ENCODE peak calls at places on chromosomes 16 and 17, in nine cellular contexts. R, F, B, X, V, Z, U, Q and J are unnamed samples.

GRCh38 chr17:38569701-38570512 is 35.8 kb downstream of the SRCIN1 start:
- DNase-seq in Q (no peak), Z (no peak), V (no peak), U (no peak), X (no peak), R (no peak), F (no peak), B (no peak), J (no peak)

GRCh38 chr16:69865701-69866100 is 85.4 kb upstream of the CLEC18A start:
- DNase-seq in Z (no peak), X (no peak), Q (no peak), R (peak; percentile 83), V (no peak), B (peak; percentile 27), U (peak; percentile 87), F (no peak), J (no peak)

GRCh38 chr17:72997559-72997958 is 94.9 kb downstream of the SLC39A11 start:
- DNase-seq in F (no peak), U (no peak), Z (no peak), B (no peak), R (no peak), X (no peak), Q (no peak), V (no peak), J (no peak)

GRCh38 chr17:58487589-58488427 is at the start of gene HSF5:
- DNase-seq in F (no peak), V (peak; percentile 77), R (peak; percentile 2), X (no peak), B (peak; percentile 27), Q (peak; percentile 59), Z (peak; percentile 80), U (no peak), J (no peak)

GRCh38 chr16:84141143-84141670 is 3.8 kb downstream of the HSDL1 start:
- DNase-seq in B (no peak), F (no peak), Z (peak; percentile 48), Q (no peak), R (no peak), X (no peak), U (no peak), V (no peak), J (no peak)

GRCh38 chr17:28347261-28347891 is 10.0 kb downstream of the POLDIP2 start:
- DNase-seq in Z (no peak), V (no peak), Q (no peak), U (peak; percentile 79), X (no peak), F (no peak), B (no peak), R (peak; percentile 93), J (no peak)

GRCh38 chr16:70736454-70737376 is 50.9 kb upstream of the MTSS2 start:
- DNase-seq in V (no peak), Z (peak; percentile 75), Q (no peak), X (no peak), F (no peak), R (no peak), B (no peak), U (no peak), J (no peak)

GRCh38 chr16:85279402-85279801 is 167.1 kb upstream of the CIBAR2 start:
- DNase-seq in V (no peak), R (no peak), F (no peak), B (no peak), Q (no peak), U (no peak), Z (no peak), X (no peak), J (no peak)

GRCh38 chr17:32720671-32721070 is 156.3 kb downstream of the MYO1D start:
- DNase-seq in X (no peak), Q (no peak), F (no peak), B (no peak), Z (no peak), U (no peak), V (no peak), R (no peak), J (no peak)

GRCh38 chr16:75385507-75386152 is 47.7 kb downstream of the CFDP1 start:
- DNase-seq in V (no peak), R (peak; percentile 86), Z (no peak), F (no peak), X (peak; percentile 67), Q (no peak), U (no peak), B (no peak), J (peak; percentile 55)

GRCh38 chr17:21029032-21029431 is 13.8 kb downstream of the USP22 start:
- DNase-seq in Q (no peak), F (no peak), U (no peak), X (peak; percentile 60), Z (peak; percentile 73), V (no peak), B (no peak), R (peak; percentile 59), J (no peak)

GRCh38 chr16:80459331-80459777 is 81.4 kb upstream of the DYNLRB2 start:
- DNase-seq in F (no peak), U (no peak), R (no peak), Q (no peak), B (peak; percentile 15), Z (no peak), X (no peak), V (no peak), J (no peak)

GRCh38 chr17:4142107-4142900 is 526 bp downstream of the ZZEF1 start:
- DNase-seq in U (no peak), X (no peak), R (peak; percentile 25), V (peak; percentile 82), F (peak; percentile 46), Z (peak; percentile 44), B (peak; percentile 24), Q (no peak), J (no peak)

GRCh38 chr17:43753488-43754129 is 5.0 kb downstream of the SOST start:
- DNase-seq in V (no peak), B (no peak), X (peak; percentile 58), U (no peak), Q (no peak), F (no peak), Z (peak; percentile 30), R (no peak), J (no peak)

GRCh38 chr17:56594528-56595418 is 1.3 kb downstream of the NOG start:
- DNase-seq in V (peak; percentile 77), X (peak; percentile 7), Q (no peak), F (no peak), U (no peak), R (peak; percentile 5), B (no peak), Z (peak; percentile 57), J (no peak)

GRCh38 chr17:78278139-78278741 is 46.8 kb downstream of the TMEM235 start:
- DNase-seq in Z (no peak), F (no peak), Q (no peak), U (no peak), V (no peak), X (no peak), R (no peak), B (no peak), J (no peak)

GRCh38 chr16:56369202-56369601 is 56.1 kb downstream of the AMFR start:
- DNase-seq in X (no peak), U (no peak), Q (no peak), V (no peak), F (no peak), B (no peak), Z (no peak), R (no peak), J (no peak)

GRCh38 chr16:3961449-3961849 is 80.9 kb upstream of the CREBBP start:
- DNase-seq in R (peak; percentile 54), Z (no peak), U (no peak), B (no peak), F (no peak), V (peak; percentile 77), Q (no peak), X (no peak), J (no peak)

GRCh38 chr17:73091770-73092517 is 544 bp downstream of the SLC39A11 start:
- DNase-seq in U (no peak), F (peak; percentile 60), R (no peak), Z (no peak), Q (no peak), V (no peak), B (peak; percentile 22), X (peak; percentile 67), J (no peak)

GRCh38 chr17:82202981-82203380 is 9.7 kb downstream of the CCDC57 start:
- DNase-seq in F (no peak), X (no peak), Z (peak; percentile 77), U (no peak), V (no peak), B (no peak), Q (no peak), R (no peak), J (no peak)

GRCh38 chr17:45123930-45124796 is 8.2 kb downstream of the PLCD3 start:
- DNase-seq in Q (no peak), B (no peak), U (no peak), V (peak; percentile 93), Z (peak; percentile 58), F (peak; percentile 84), X (peak; percentile 85), R (peak; percentile 88), J (no peak)

GRCh38 chr17:49151996-49152395 is 19.4 kb downstream of the B4GALNT2 start:
- DNase-seq in V (no peak), X (no peak), F (no peak), B (no peak), Z (no peak), R (no peak), U (no peak), Q (no peak), J (no peak)

GRCh38 chr16:3716831-3717234 is 491 bp downstream of the TRAP1 start:
- DNase-seq in B (no peak), Z (peak; percentile 62), U (no peak), X (no peak), R (no peak), Q (no peak), V (no peak), F (peak; percentile 50), J (no peak)

GRCh38 chr17:73250851-73251640 is 10.6 kb downstream of the CPSF4L start:
- DNase-seq in Q (no peak), Z (no peak), X (no peak), R (no peak), B (no peak), V (no peak), F (no peak), U (no peak), J (no peak)

GRCh38 chr16:85659805-85660511 is 28.8 kb downstream of the GINS2 start:
- DNase-seq in F (peak; percentile 67), U (no peak), Z (peak; percentile 83), Q (peak; percentile 31), R (peak; percentile 50), V (peak; percentile 84), B (peak; percentile 77), X (peak; percentile 51), J (no peak)

GRCh38 chr16:69406780-69407331 is 17.6 kb upstream of the CYB5B start:
- DNase-seq in F (no peak), U (no peak), R (no peak), V (no peak), X (peak; percentile 54), Z (peak; percentile 37), Q (no peak), B (no peak), J (no peak)

GRCh38 chr16:4206680-4207079 is 35.2 kb downstream of the SRL start:
- DNase-seq in X (no peak), F (no peak), Q (no peak), B (no peak), R (no peak), Z (no peak), V (no peak), U (no peak), J (no peak)